ENCODE peak calls at places on chromosomes 16 and 17, in four cellular contexts. H is progenitor cell of endocrine pancreas, P is endothelial cell, G is fibroblast of pulmonary artery. X is an unnamed sample.

GRCh38 chr17:29150191-29150590 is 30.0 kb downstream of the MYO18A start:
- DNase-seq in H (no peak), P (no peak), G (no peak), X (no peak)

GRCh38 chr16:24132797-24133155 is 123.4 kb upstream of the CACNG3 start:
- DNase-seq in H (no peak), P (no peak), G (no peak), X (no peak)

GRCh38 chr16:55571191-55571897 is 4.9 kb downstream of the CAPNS2 start:
- DNase-seq in H (no peak), P (no peak), G (no peak), X (no peak)

GRCh38 chr17:66915204-66915611 is 49.3 kb upstream of the CACNG4 start:
- DNase-seq in H (no peak), P (no peak), G (peak), X (no peak)

GRCh38 chr17:17343896-17344506 is 40.8 kb downstream of the NT5M start:
- DNase-seq in H (no peak), P (no peak), G (no peak), X (no peak)

GRCh38 chr17:49995055-49995738 is at the start of gene DLX3:
- DNase-seq in H (peak), P (peak), G (peak), X (no peak)

GRCh38 chr17:68036304-68037147 is 991 bp downstream of the KPNA2 start:
- DNase-seq in H (no peak), P (no peak), G (peak), X (no peak)

GRCh38 chr17:75695830-75696271 is 25.4 kb upstream of the ITGB4 start:
- DNase-seq in H (no peak), P (no peak), G (no peak), X (no peak)

GRCh38 chr17:75009139-75009724 is 3.2 kb upstream of the MRPL58 start:
- DNase-seq in H (no peak), P (no peak), G (no peak), X (no peak)

GRCh38 chr16:77599793-77600415 is 122.4 kb upstream of the NUDT7 start:
- DNase-seq in H (no peak), P (peak), G (peak), X (no peak)

GRCh38 chr17:17313350-17313991 is 10.3 kb downstream of the NT5M start:
- DNase-seq in H (peak), P (peak), G (peak), X (no peak)

GRCh38 chr17:39737761-39738567 is at the start of gene GRB7:
- DNase-seq in H (peak), P (no peak), G (no peak), X (no peak)

GRCh38 chr17:76268991-76269981 is 4.1 kb downstream of the UBALD2 start:
- DNase-seq in H (no peak), P (no peak), G (no peak), X (no peak)

GRCh38 chr16:77170805-77171204 is 20.2 kb upstream of the MON1B start:
- DNase-seq in H (no peak), P (no peak), G (no peak), X (no peak)

GRCh38 chr17:39027037-39027436 is 59.8 kb upstream of the FBXO47 start:
- DNase-seq in H (peak), P (peak), G (no peak), X (no peak)

GRCh38 chr17:80890551-80890930 is 101.1 kb upstream of the CHMP6 start:
- DNase-seq in H (no peak), P (no peak), G (no peak), X (no peak)
- TF ChIP-seq CTCF in H (no peak), P (no peak), G (no peak), X (no peak)

DNA sequence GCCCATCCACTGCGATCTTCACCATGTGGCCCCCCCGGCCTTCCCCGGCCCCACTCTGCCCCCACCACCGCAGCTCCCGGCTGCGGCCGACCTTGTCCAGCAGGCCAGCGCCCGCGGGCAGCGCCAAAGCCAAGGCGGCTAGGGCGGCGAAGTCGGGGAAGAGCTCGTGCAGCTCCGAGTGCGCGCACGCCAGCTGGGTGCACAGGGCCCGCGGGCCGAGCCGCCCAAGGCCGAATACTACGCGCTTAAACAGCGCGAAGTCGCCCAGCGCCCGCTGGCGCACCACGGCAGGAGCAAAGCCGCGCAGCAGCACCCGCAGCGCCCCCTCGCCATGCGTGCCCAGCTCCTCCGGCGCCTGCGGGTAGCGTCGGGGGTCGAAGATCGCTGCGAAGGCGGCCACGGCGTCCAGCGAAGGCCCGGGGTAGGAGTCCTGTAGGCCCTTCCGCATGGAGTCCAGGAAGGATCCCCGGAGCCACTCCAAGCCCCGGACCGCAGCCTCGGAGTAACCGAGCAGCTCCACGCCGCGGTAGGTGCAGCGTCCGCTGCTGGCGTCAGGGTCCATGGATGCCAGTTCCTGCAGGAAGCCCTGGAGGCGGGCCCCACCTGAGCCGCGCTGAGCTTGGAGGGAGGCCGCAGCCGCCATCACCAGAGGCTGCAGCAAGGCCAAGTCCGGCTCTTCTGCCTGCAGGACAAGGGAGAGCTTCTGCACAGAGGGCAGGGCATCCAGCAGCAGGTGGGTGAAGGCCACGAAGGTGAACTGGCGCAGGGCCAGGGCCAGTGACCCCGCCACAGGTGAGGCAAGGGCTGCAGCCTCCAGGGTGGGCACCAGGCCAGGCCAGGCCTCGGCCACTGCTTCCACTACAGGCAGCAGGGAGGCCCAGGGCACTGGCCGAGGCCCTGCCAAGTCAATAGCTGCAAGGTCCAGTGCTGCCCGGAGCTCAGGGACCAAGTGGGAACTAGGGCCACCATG is 10.3 kb downstream of the C17orf113 start:
- DNase-seq in H (no peak), P (no peak), G (no peak), X (no peak)
- TF ChIP-seq CTCF in H (no peak), P (no peak), G (no peak), X (no peak)

DNA sequence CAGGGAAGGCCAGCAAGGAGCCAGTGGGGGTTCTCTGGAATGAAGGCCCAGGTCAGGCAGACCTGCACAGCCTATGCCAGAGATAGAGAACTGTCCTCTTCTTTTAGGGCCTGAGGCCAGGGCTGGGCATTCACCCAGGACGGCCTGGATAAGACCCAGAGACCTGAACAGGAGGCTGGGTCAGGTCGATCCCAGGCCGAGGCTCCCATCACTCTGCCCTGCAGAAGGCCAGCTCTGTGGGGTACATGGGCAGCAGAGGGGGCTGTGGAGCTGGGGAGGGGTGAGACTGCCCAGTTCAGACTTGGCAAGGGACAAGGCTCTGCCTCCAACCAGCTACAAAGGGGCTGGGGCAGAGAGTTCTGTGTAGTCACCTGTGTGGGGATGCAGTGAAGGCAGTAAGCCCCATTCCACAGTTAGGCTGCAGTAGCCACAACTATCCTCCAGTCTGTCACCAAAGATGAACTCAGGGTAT is 14.6 kb downstream of the HSD11B2 start:
- DNase-seq in H (no peak), P (no peak), G (no peak), X (no peak)
- TF ChIP-seq CTCF in H (no peak), P (no peak), G (no peak), X (no peak)

GRCh38 chr16:19067349-19068236 is at the start of gene COQ7:
- DNase-seq in H (peak), P (peak), G (peak), X (peak)
- TF ChIP-seq CTCF in H (no peak), P (peak), G (no peak), X (no peak)

DNA sequence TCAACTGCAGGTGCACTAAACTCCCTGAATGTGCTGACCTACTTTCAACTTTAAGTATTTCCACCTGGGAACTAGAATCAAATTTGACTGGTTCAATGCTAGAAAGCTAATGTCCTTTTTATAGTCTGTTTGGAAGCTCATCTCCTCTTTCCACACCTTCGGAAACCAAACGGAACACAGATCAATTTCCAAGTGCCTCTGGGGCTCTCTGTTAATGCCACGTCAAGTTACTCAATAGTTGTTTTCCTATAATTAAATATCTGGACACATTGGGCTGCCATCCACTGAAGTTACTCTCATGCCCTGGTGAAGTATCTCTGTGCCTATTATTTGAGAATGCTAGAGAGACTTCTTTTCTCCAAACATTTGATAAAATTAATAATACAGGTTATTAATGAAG is 29.7 kb downstream of the ABAT start:
- DNase-seq in H (no peak), P (no peak), G (no peak), X (no peak)
- TF ChIP-seq CTCF in H (no peak), P (no peak), G (no peak), X (no peak)

GRCh38 chr17:45293413-45294211 is 23.2 kb downstream of the MAP3K14 start:
- DNase-seq in H (no peak), P (no peak), G (peak), X (no peak)
- TF ChIP-seq CTCF in H (no peak), P (no peak), G (peak), X (peak)

GRCh38 chr16:54359086-54359485 is 72.5 kb upstream of the IRX3 start:
- DNase-seq in H (no peak), P (no peak), G (no peak), X (no peak)
- TF ChIP-seq CTCF in H (no peak), P (no peak), G (no peak), X (no peak)

DNA sequence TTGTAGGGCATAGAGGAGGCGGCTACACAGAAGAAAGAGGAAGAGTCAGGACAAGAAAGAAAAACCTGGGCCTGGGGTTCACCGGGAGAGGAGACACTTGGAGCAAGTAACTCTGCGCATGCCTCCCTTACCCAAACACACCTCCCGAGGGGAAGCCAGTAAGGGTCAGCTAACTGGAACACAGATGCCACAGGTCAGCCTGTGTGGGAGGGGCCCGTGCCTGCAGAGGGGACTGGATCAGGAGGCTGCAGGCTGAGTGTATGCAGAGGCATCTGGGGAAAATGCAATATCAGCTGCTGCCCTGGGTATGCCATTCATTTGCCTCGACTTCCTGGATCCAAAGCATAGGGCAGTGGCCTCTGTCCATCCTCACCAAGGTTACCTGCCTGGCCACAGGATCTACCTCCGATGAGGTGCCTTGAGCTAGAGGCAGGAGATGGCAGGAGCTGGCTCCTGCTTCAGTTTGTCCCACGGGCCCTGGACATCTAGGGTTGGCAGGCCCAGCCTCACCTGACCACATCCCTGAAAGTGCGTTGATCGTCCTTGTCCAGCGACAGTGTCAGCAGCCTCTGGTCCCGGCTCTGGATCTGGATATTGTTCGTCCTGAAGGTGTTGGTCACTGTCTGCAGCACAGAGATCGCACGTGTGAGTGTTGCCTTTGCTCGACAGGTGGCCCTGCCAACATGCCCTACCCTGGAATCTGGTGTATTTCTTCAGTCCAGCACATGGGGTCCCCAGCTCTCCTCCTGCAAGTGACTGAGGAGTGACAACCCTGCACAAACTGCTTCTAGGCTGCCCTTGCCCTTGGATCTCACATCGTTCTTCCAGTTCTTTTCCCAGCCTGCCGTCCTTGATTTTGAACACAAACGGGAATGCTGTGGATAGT is 4.6 kb upstream of the MFSD6L start:
- DNase-seq in H (no peak), P (no peak), G (no peak), X (peak)
- TF ChIP-seq CTCF in H (peak), P (no peak), G (no peak), X (no peak)